ENCODE peak calls at places on chromosomes 7 and 10, in eight cellular contexts. K is astrocyte of the spinal cord, H is lower lobe of right lung, F is neural crest cell, E is GM06990, T is DND-41, R is fibroblast of mammary gland, S is K562. C is an unnamed sample.

GRCh38 chr7:157150825-157151412 is 12.2 kb downstream of the UBE3C start:
- DNase-seq in S (peak; percentile 49), E (no peak), H (no peak), R (peak; percentile 70), T (no peak), K (peak; percentile 77), F (peak; percentile 26), C (no peak)

GRCh38 chr7:116630932-116631449 is 41.0 kb upstream of the MET start:
- DNase-seq in T (no peak), H (peak; percentile 69), E (peak; percentile 9), K (peak; percentile 90), S (no peak), R (peak; percentile 94), F (no peak), C (peak; percentile 18)

GRCh38 chr10:124259139-124259825 is 159.4 kb downstream of the OAT start:
- DNase-seq in T (peak; percentile 51), E (no peak), K (no peak), H (peak; percentile 46), R (no peak), F (no peak), S (no peak), C (no peak)

GRCh38 chr7:155806096-155806871 is 6.0 kb downstream of the SHH start:
- DNase-seq in E (no peak), R (no peak), F (no peak), K (no peak), S (no peak), T (no peak), H (no peak), C (no peak)

GRCh38 chr10:132401396-132402168 is 4.6 kb downstream of the PWWP2B start:
- DNase-seq in F (no peak), H (peak; percentile 69), R (no peak), K (no peak), T (no peak), E (no peak), S (no peak), C (no peak)

GRCh38 chr10:110762849-110763211 is 108.9 kb upstream of the PDCD4 start:
- DNase-seq in E (no peak), R (no peak), F (no peak), K (no peak), H (no peak), S (no peak), T (no peak), C (no peak)

GRCh38 chr7:120991570-120991969 is 3.1 kb downstream of the CPED1 start:
- DNase-seq in S (no peak), R (peak; percentile 74), H (no peak), E (no peak), K (peak; percentile 69), F (no peak), T (no peak), C (no peak)

GRCh38 chr10:72009430-72010081 is 45.4 kb downstream of the CHST3 start:
- DNase-seq in R (peak; percentile 98), H (peak; percentile 69), K (peak; percentile 96), S (no peak), E (no peak), T (no peak), F (no peak), C (no peak)

GRCh38 chr10:100303724-100304319 is 17.3 kb upstream of the BLOC1S2 start:
- DNase-seq in T (no peak), S (peak; percentile 33), R (peak; percentile 42), E (no peak), F (no peak), H (no peak), K (peak; percentile 35), C (no peak)

GRCh38 chr7:86257894-86258293 is 385.8 kb upstream of the GRM3 start:
- DNase-seq in H (no peak), K (no peak), E (no peak), T (no peak), S (no peak), F (no peak), R (no peak), C (no peak)

GRCh38 chr10:89669985-89670384 is 24.9 kb upstream of the PANK1 start:
- DNase-seq in H (no peak), R (no peak), E (no peak), K (no peak), T (no peak), F (no peak), S (no peak), C (no peak)

GRCh38 chr7:115124409-115124939 is 202.6 kb downstream of the MDFIC start:
- DNase-seq in F (no peak), T (no peak), H (no peak), S (no peak), K (no peak), R (peak; percentile 14), E (no peak), C (no peak)

GRCh38 chr7:157991351-157991750 is 596.3 kb downstream of the PTPRN2 start:
- DNase-seq in T (no peak), K (no peak), H (no peak), E (no peak), S (no peak), F (no peak), R (no peak), C (no peak)

GRCh38 chr7:38330861-38331709 is 57.6 kb upstream of the TARP start:
- DNase-seq in E (no peak), K (no peak), R (no peak), T (peak; percentile 63), H (no peak), F (no peak), S (peak; percentile 24), C (no peak)
- TF ChIP-seq CTCF in E (peak; percentile 37), K (peak; percentile 19), R (peak; percentile 5), T (peak; percentile 43), H (no peak), F (no peak), S (peak; percentile 85), C (peak; percentile 43)

GRCh38 chr10:104483582-104483981 is 129.9 kb downstream of the CFAP58 start:
- DNase-seq in K (no peak), E (no peak), T (peak; percentile 11), F (no peak), S (no peak), R (no peak), H (no peak), C (no peak)

GRCh38 chr10:104486803-104487202 is 133.2 kb downstream of the CFAP58 start:
- DNase-seq in K (no peak), R (no peak), E (no peak), F (no peak), H (no peak), S (no peak), T (no peak), C (no peak)

GRCh38 chr10:104488046-104488832 is 134.6 kb downstream of the CFAP58 start:
- DNase-seq in K (no peak), S (no peak), T (no peak), R (no peak), H (no peak), E (no peak), F (no peak), C (no peak)

GRCh38 chr10:104480797-104481196 is 127.2 kb downstream of the CFAP58 start:
- DNase-seq in T (no peak), F (no peak), K (no peak), S (no peak), E (no peak), H (no peak), R (no peak), C (no peak)

DNA sequence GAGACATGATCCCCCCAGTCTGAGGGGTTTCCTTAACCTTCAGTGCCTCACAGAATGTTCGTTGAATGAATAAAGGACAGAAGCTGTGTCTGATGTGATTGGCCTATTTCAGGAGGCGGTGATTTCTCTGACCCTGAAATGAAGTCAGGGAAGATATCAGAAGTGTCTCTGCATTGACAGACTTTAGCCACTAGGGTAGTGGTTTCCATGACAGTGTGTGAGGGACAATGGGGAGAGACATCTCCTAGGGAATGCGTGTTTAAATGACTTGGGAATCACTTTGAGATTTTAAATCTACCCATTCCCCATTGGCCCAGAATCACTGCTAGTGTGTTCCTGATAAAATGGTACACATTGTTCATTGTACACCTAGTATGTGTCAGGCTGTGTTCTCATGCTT is 132.0 kb downstream of the CFAP58 start:
- DNase-seq in S (peak; percentile 22), R (no peak), T (no peak), K (no peak), H (no peak), F (no peak), E (no peak), C (no peak)
- TF ChIP-seq CTCF in S (no peak), R (no peak), T (peak; percentile 30), K (no peak), H (no peak), F (peak; percentile 42), E (no peak), C (peak; percentile 43)

GRCh38 chr7:143355450-143356385 is 6.8 kb downstream of the FAM131B start:
- DNase-seq in T (no peak), K (peak; percentile 74), E (no peak), S (no peak), R (no peak), F (no peak), H (no peak), C (no peak)
- TF ChIP-seq CTCF in T (peak; percentile 36), K (no peak), E (no peak), S (peak; percentile 44), R (no peak), F (no peak), H (no peak), C (peak; percentile 27)

GRCh38 chr10:101351477-101351876 is 2.5 kb upstream of the BTRC start:
- DNase-seq in T (no peak), R (no peak), H (no peak), K (no peak), S (no peak), F (no peak), E (no peak), C (no peak)

GRCh38 chr10:101355307-101355706 is 1.3 kb downstream of the BTRC start:
- DNase-seq in F (no peak), E (no peak), R (no peak), S (no peak), T (no peak), K (no peak), H (no peak), C (no peak)

GRCh38 chr10:101354584-101355070 is 662 bp downstream of the BTRC start:
- DNase-seq in E (no peak), H (no peak), T (no peak), R (no peak), K (no peak), F (no peak), S (no peak), C (no peak)

GRCh38 chr10:101356132-101356531 is 2.2 kb downstream of the BTRC start:
- DNase-seq in F (no peak), S (no peak), E (no peak), K (no peak), H (no peak), T (no peak), R (no peak), C (no peak)

DNA sequence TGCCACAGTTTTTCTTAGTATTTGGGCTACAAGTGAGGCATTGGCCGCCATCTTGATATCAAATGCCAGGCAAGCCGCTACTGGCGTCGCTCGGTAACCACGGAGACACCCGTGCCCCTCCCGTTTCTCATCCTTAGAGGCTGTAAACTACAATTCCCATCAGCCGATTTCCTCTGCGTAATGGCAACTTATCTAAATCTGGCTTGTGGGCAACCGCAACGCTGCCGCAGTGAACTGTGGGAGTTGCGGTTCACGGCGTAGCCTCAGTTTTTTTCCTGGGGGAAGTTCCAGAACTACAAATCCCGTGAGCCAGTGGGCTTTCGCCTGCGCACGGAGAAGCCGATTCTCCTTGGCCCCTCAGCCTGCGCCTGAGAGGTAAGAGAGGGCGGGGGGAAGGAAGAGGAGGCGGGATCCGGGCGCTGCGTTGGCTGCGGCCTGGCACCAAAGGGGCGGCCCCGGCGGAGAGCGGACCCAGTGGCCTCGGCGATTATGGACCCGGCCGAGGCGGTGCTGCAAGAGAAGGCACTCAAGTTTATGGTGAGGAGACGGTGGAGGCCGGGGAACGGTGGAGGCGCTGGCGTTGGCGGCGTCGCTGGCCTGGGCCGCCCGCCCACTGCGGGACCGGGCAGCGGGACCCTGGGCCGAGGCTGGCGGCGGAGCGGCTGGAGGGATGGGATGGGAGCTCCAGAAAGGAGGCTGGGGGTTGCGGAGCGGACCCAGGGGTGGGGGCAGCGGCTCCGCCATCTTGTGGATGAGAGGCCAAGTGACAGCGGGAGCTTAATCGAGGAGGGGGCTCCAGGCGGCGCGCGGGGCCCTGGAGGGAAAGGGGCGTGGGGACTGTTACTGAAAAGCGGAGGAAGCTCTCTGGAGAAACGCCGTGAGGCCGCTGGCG is at the start of gene BTRC:
- DNase-seq in E (peak; percentile 96), F (peak; percentile 89), T (peak; percentile 98), H (peak; percentile 97), K (peak; percentile 100), R (peak; percentile 99), S (peak; percentile 78), C (peak; percentile 98)
- TF ChIP-seq CTCF in E (no peak), F (peak; percentile 18), T (peak; percentile 13), H (no peak), K (no peak), R (no peak), S (no peak), C (no peak)

C was measured in GM12864.